ENCODE peak calls at places on chromosomes 1 and 21, in six cellular contexts. K is AG08396; L is NCI-H1436; M is stimulated activated CD4-positive, alpha-beta T cell treated with anti-CD3 and anti-CD28 coated beads, TNF-alpha, amount 100 ng/mL, for 1 hour; R is psoas muscle; T is HEK293T. X is an unnamed sample.

GRCh38 chr1:237045278-237046016 is 3.5 kb downstream of the RYR2 start:
- DNase-seq in M (no peak), K (no peak), R (no peak), L (no peak), T (no peak), X (peak)

GRCh38 chr1:203422656-203423055 is 53.0 kb upstream of the PRELP start:
- DNase-seq in M (no peak), T (no peak), K (no peak), L (no peak), R (no peak), X (no peak)

GRCh38 chr21:26788783-26789182 is 56.4 kb downstream of the ADAMTS1 start:
- DNase-seq in K (no peak), R (peak), M (no peak), L (no peak), T (no peak), X (no peak)

GRCh38 chr1:39214021-39214713 is 9.7 kb downstream of the MACF1 start:
- DNase-seq in K (no peak), R (no peak), M (no peak), L (no peak), T (no peak), X (peak)

GRCh38 chr1:51690285-51690961 is 73.5 kb downstream of the OSBPL9 start:
- DNase-seq in M (no peak), R (no peak), T (no peak), K (no peak), L (peak), X (peak)

GRCh38 chr1:111704776-111705175 is 34.4 kb downstream of the INKA2 start:
- DNase-seq in K (no peak), L (no peak), M (no peak), T (no peak), R (no peak), X (peak)

GRCh38 chr1:1833456-1833855 is 55.2 kb upstream of the NADK start:
- DNase-seq in T (no peak), M (no peak), R (no peak), L (no peak), K (no peak), X (no peak)

GRCh38 chr1:243267346-243268283 is 11.8 kb downstream of the SDCCAG8 start:
- DNase-seq in L (no peak), T (no peak), R (no peak), M (no peak), K (no peak), X (peak)

GRCh38 chr1:147337040-147337439 is 94.6 kb downstream of the CHD1L start:
- DNase-seq in R (no peak), M (no peak), L (no peak), T (no peak), K (no peak), X (no peak)

GRCh38 chr1:107993920-107994319 is 28.9 kb upstream of the VAV3 start:
- DNase-seq in M (no peak), R (no peak), K (no peak), T (no peak), L (no peak), X (peak)

GRCh38 chr1:216420263-216420662 is 3.0 kb downstream of the USH2A start:
- DNase-seq in L (no peak), M (no peak), R (no peak), K (no peak), T (no peak), X (no peak)

GRCh38 chr1:11285883-11286734 is 13.1 kb downstream of the UBIAD1 start:
- DNase-seq in R (no peak), T (no peak), L (no peak), M (no peak), K (no peak), X (no peak)

GRCh38 chr1:233439721-233440120 is 112.2 kb downstream of the MAP3K21 start:
- DNase-seq in R (no peak), K (no peak), T (no peak), M (no peak), L (no peak), X (no peak)

X was measured in trophoblast cell.